ENCODE peak calls at places on chromosomes 1 and 21, in ten cellular contexts. A is HTR-8/SVneo; I is GOT3; Y is NCI-H1436; X is K562; C is spleen; W is A549; N is fibroblast of lung; F is activated CD4-positive, CD25-positive, alpha-beta regulatory T cell treated with anti-CD3 and anti-CD28 coated beads, Interleukin-2, amount 50 U/mL, for 72 hours; Q is NB4. S is an unnamed sample.

GRCh38 chr1:204507317-204508105 is 8.7 kb upstream of the MDM4 start:
- DNase-seq in A (peak), I (no peak), Y (peak), X (peak), C (no peak), W (peak), N (peak), F (peak), Q (peak), S (no peak)

GRCh38 chr1:229104654-229105053 is 166.3 kb upstream of the RAB4A start:
- DNase-seq in A (no peak), I (no peak), Y (no peak), X (no peak), C (no peak), W (no peak), N (no peak), F (no peak), Q (no peak), S (no peak)

GRCh38 chr1:59314776-59315528 is 18.1 kb downstream of the FGGY start:
- DNase-seq in A (no peak), I (no peak), Y (no peak), X (no peak), C (no peak), W (no peak), N (peak), F (no peak), Q (no peak), S (no peak)

GRCh38 chr21:37837381-37837780 is 78.9 kb downstream of the KCNJ6 start:
- DNase-seq in A (no peak), I (no peak), Y (no peak), X (no peak), C (no peak), W (no peak), N (peak), F (no peak), Q (no peak), S (no peak)

GRCh38 chr1:57422271-57423134 is 1.4 kb downstream of the DAB1 start:
- DNase-seq in A (no peak), I (no peak), Y (no peak), X (no peak), C (no peak), W (no peak), N (peak), F (no peak), Q (no peak), S (no peak)

GRCh38 chr1:245195398-245195797 is 40.6 kb downstream of the KIF26B start:
- DNase-seq in A (no peak), I (no peak), Y (no peak), X (no peak), C (no peak), W (no peak), N (no peak), F (no peak), Q (no peak), S (no peak)

GRCh38 chr1:243233908-243234307 is 21.2 kb downstream of the CEP170 start:
- DNase-seq in A (no peak), I (no peak), Y (no peak), X (no peak), C (no peak), W (no peak), N (peak), F (no peak), Q (no peak), S (no peak)

GRCh38 chr1:6127587-6128163 is 52.4 kb downstream of the CHD5 start:
- DNase-seq in A (no peak), I (no peak), Y (peak), X (peak), C (peak), W (peak), N (peak), F (peak), Q (peak), S (no peak)